ENCODE peak calls at places on chromosomes 16 and 17, in six cellular contexts. One of them, this sample, is unnamed.

GRCh38 chr16:31508706-31509523 is 724 bp upstream of the RUSF1 start:
- DNase-seq in lower lobe of right lung: no peak
- DNase-seq in fibroblast of lung: peak
- DNase-seq in left ventricle myocardium inferior: no peak
- DNase-seq in left lung: no peak
- DNase-seq in upper lobe of left lung: no peak
- DNase-seq in this sample: peak

GRCh38 chr17:74712756-74713155 is at the start of gene CD300LF:
- DNase-seq in lower lobe of right lung: peak
- DNase-seq in fibroblast of lung: no peak
- DNase-seq in left ventricle myocardium inferior: peak
- DNase-seq in left lung: peak
- DNase-seq in upper lobe of left lung: no peak
- DNase-seq in this sample: no peak

GRCh38 chr16:86924537-86924936 is 346.2 kb downstream of the FOXL1 start:
- DNase-seq in lower lobe of right lung: no peak
- DNase-seq in fibroblast of lung: peak
- DNase-seq in left ventricle myocardium inferior: no peak
- DNase-seq in left lung: no peak
- DNase-seq in upper lobe of left lung: no peak
- DNase-seq in this sample: no peak

GRCh38 chr16:27314161-27314723 is 468 bp downstream of the IL4R start:
- DNase-seq in lower lobe of right lung: peak
- DNase-seq in fibroblast of lung: peak
- DNase-seq in left ventricle myocardium inferior: peak
- DNase-seq in left lung: peak
- DNase-seq in upper lobe of left lung: no peak
- DNase-seq in this sample: no peak

GRCh38 chr16:2208308-2208707 is 2.4 kb downstream of the BRICD5 start:
- DNase-seq in lower lobe of right lung: peak
- DNase-seq in fibroblast of lung: no peak
- DNase-seq in left ventricle myocardium inferior: no peak
- DNase-seq in left lung: no peak
- DNase-seq in upper lobe of left lung: peak
- DNase-seq in this sample: no peak

GRCh38 chr17:31318298-31319190 is 2.9 kb downstream of the EVI2A start:
- DNase-seq in lower lobe of right lung: no peak
- DNase-seq in fibroblast of lung: peak
- DNase-seq in left ventricle myocardium inferior: peak
- DNase-seq in left lung: peak
- DNase-seq in upper lobe of left lung: no peak
- DNase-seq in this sample: no peak

GRCh38 chr16:68445458-68445857 is 2.9 kb downstream of the SMPD3 start:
- DNase-seq in lower lobe of right lung: no peak
- DNase-seq in fibroblast of lung: no peak
- DNase-seq in left ventricle myocardium inferior: no peak
- DNase-seq in left lung: peak
- DNase-seq in upper lobe of left lung: no peak
- DNase-seq in this sample: no peak

GRCh38 chr16:62597874-62598273 is 561.6 kb upstream of the CDH8 start:
- DNase-seq in lower lobe of right lung: no peak
- DNase-seq in fibroblast of lung: no peak
- DNase-seq in left ventricle myocardium inferior: no peak
- DNase-seq in left lung: no peak
- DNase-seq in upper lobe of left lung: no peak
- DNase-seq in this sample: no peak

GRCh38 chr17:79114455-79115301 is 40.1 kb downstream of the ENGASE start:
- DNase-seq in lower lobe of right lung: peak
- DNase-seq in fibroblast of lung: no peak
- DNase-seq in left ventricle myocardium inferior: peak
- DNase-seq in left lung: peak
- DNase-seq in upper lobe of left lung: peak
- DNase-seq in this sample: peak

GRCh38 chr16:57915267-57915666 is 55.7 kb downstream of the CNGB1 start:
- DNase-seq in lower lobe of right lung: no peak
- DNase-seq in fibroblast of lung: no peak
- DNase-seq in left ventricle myocardium inferior: no peak
- DNase-seq in left lung: no peak
- DNase-seq in upper lobe of left lung: no peak
- DNase-seq in this sample: no peak

GRCh38 chr17:78935419-78936323 is 10.5 kb upstream of the TIMP2 start:
- DNase-seq in lower lobe of right lung: no peak
- DNase-seq in fibroblast of lung: peak
- DNase-seq in left ventricle myocardium inferior: peak
- DNase-seq in left lung: peak
- DNase-seq in upper lobe of left lung: no peak
- DNase-seq in this sample: no peak

GRCh38 chr16:55346475-55346874 is 22.5 kb downstream of the IRX6 start:
- DNase-seq in lower lobe of right lung: no peak
- DNase-seq in fibroblast of lung: no peak
- DNase-seq in left ventricle myocardium inferior: no peak
- DNase-seq in left lung: no peak
- DNase-seq in upper lobe of left lung: no peak
- DNase-seq in this sample: no peak

GRCh38 chr17:63697341-63698286 is 2.3 kb downstream of the LIMD2 start:
- DNase-seq in lower lobe of right lung: peak
- DNase-seq in fibroblast of lung: no peak
- DNase-seq in left ventricle myocardium inferior: peak
- DNase-seq in left lung: peak
- DNase-seq in upper lobe of left lung: peak
- DNase-seq in this sample: no peak

GRCh38 chr17:7308625-7309433 is 1.4 kb downstream of the EIF5A start:
- DNase-seq in lower lobe of right lung: peak
- DNase-seq in fibroblast of lung: peak
- DNase-seq in left ventricle myocardium inferior: peak
- DNase-seq in left lung: peak
- DNase-seq in upper lobe of left lung: no peak
- DNase-seq in this sample: no peak

GRCh38 chr16:24036614-24037013 is 200.8 kb downstream of the PRKCB start:
- DNase-seq in lower lobe of right lung: no peak
- DNase-seq in fibroblast of lung: peak
- DNase-seq in left ventricle myocardium inferior: no peak
- DNase-seq in left lung: no peak
- DNase-seq in upper lobe of left lung: no peak
- DNase-seq in this sample: peak

GRCh38 chr17:16470302-16470701 is 21.7 kb downstream of the LRRC75A start:
- DNase-seq in lower lobe of right lung: no peak
- DNase-seq in fibroblast of lung: no peak
- DNase-seq in left ventricle myocardium inferior: no peak
- DNase-seq in left lung: no peak
- DNase-seq in upper lobe of left lung: no peak
- DNase-seq in this sample: no peak

GRCh38 chr17:38540514-38540913 is 65.2 kb downstream of the SRCIN1 start:
- DNase-seq in lower lobe of right lung: no peak
- DNase-seq in fibroblast of lung: no peak
- DNase-seq in left ventricle myocardium inferior: no peak
- DNase-seq in left lung: no peak
- DNase-seq in upper lobe of left lung: no peak
- DNase-seq in this sample: no peak

GRCh38 chr17:83010323-83011200 is 68.8 kb upstream of the METRNL start:
- DNase-seq in lower lobe of right lung: no peak
- DNase-seq in fibroblast of lung: peak
- DNase-seq in left ventricle myocardium inferior: no peak
- DNase-seq in left lung: peak
- DNase-seq in upper lobe of left lung: peak
- DNase-seq in this sample: no peak

GRCh38 chr16:27703545-27703944 is 153.6 kb downstream of the KATNIP start:
- DNase-seq in lower lobe of right lung: no peak
- DNase-seq in fibroblast of lung: peak
- DNase-seq in left ventricle myocardium inferior: no peak
- DNase-seq in left lung: no peak
- DNase-seq in upper lobe of left lung: no peak
- DNase-seq in this sample: no peak

GRCh38 chr17:19322861-19323260 is 39.7 kb downstream of the B9D1 start:
- DNase-seq in lower lobe of right lung: no peak
- DNase-seq in fibroblast of lung: no peak
- DNase-seq in left ventricle myocardium inferior: no peak
- DNase-seq in left lung: no peak
- DNase-seq in upper lobe of left lung: no peak
- DNase-seq in this sample: no peak

GRCh38 chr17:63609820-63610573 is 9.3 kb downstream of the TACO1 start:
- DNase-seq in lower lobe of right lung: no peak
- DNase-seq in fibroblast of lung: no peak
- DNase-seq in left ventricle myocardium inferior: no peak
- DNase-seq in left lung: no peak
- DNase-seq in upper lobe of left lung: no peak
- DNase-seq in this sample: no peak

GRCh38 chr16:72935896-72936295 is 112.0 kb downstream of the ZFHX3 start:
- DNase-seq in lower lobe of right lung: no peak
- DNase-seq in fibroblast of lung: no peak
- DNase-seq in left ventricle myocardium inferior: no peak
- DNase-seq in left lung: no peak
- DNase-seq in upper lobe of left lung: no peak
- DNase-seq in this sample: no peak

GRCh38 chr17:49508061-49508865 is 13.2 kb downstream of the NGFR start:
- DNase-seq in lower lobe of right lung: no peak
- DNase-seq in fibroblast of lung: no peak
- DNase-seq in left ventricle myocardium inferior: no peak
- DNase-seq in left lung: no peak
- DNase-seq in upper lobe of left lung: peak
- DNase-seq in this sample: no peak

GRCh38 chr16:4239682-4240175 is 2.2 kb downstream of the SRL start:
- DNase-seq in lower lobe of right lung: no peak
- DNase-seq in fibroblast of lung: no peak
- DNase-seq in left ventricle myocardium inferior: no peak
- DNase-seq in left lung: no peak
- DNase-seq in upper lobe of left lung: no peak
- DNase-seq in this sample: no peak

GRCh38 chr16:49441366-49441780 is 67.8 kb downstream of the C16orf78 start:
- DNase-seq in lower lobe of right lung: no peak
- DNase-seq in fibroblast of lung: no peak
- DNase-seq in left ventricle myocardium inferior: peak
- DNase-seq in left lung: peak
- DNase-seq in upper lobe of left lung: peak
- DNase-seq in this sample: no peak

GRCh38 chr17:79011451-79012147 is 2.0 kb upstream of the CANT1 start:
- DNase-seq in lower lobe of right lung: no peak
- DNase-seq in fibroblast of lung: peak
- DNase-seq in left ventricle myocardium inferior: no peak
- DNase-seq in left lung: no peak
- DNase-seq in upper lobe of left lung: no peak
- DNase-seq in this sample: no peak

GRCh38 chr17:40442392-40443195 is 656 bp upstream of the IGFBP4 start:
- DNase-seq in lower lobe of right lung: no peak
- DNase-seq in fibroblast of lung: peak
- DNase-seq in left ventricle myocardium inferior: peak
- DNase-seq in left lung: no peak
- DNase-seq in upper lobe of left lung: no peak
- DNase-seq in this sample: no peak
- TF ChIP-seq CTCF in lower lobe of right lung: no peak
- TF ChIP-seq CTCF in fibroblast of lung: no peak
- TF ChIP-seq CTCF in left ventricle myocardium inferior: peak
- TF ChIP-seq CTCF in left lung: no peak
- TF ChIP-seq CTCF in upper lobe of left lung: peak
- TF ChIP-seq CTCF in this sample: no peak

DNA sequence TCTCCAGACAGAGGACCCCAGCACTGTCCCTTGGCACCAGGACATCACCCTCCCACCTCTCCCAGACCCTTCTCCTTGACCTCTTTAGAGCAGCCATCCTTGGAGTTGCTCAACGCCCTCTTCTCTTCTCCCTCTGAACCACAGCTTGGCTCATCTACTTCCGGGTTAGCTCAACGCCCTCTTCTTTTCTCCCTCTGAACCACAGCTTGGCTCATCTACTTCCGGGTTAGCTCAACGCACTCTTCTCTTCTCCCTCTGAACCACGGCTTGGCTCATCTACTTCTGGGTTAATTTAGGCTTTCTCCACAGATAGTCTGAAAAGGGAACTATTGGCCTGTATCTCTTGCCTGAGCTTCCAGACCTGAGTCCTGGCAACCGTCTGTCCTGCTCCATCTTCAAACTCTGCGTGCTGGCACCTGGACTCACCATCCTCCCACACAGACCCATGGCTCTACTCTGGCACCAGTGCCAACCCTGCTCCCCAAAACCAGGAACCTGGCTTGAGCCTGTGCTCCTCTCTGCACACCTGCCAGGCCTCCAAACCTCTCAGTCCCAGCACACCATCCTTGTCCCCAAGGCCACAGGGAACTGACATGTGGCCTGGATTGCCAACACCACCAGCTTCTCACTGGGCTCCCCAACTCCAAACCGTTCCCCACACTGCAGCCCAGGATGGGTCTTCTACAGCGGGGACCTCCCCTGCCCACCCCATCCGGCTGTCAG is 25.3 kb upstream of the FAAP100 start:
- DNase-seq in lower lobe of right lung: no peak
- DNase-seq in fibroblast of lung: no peak
- DNase-seq in left ventricle myocardium inferior: no peak
- DNase-seq in left lung: no peak
- DNase-seq in upper lobe of left lung: no peak
- DNase-seq in this sample: no peak
- H3K4me3 ChIP-seq in lower lobe of right lung: no peak
- H3K4me3 ChIP-seq in fibroblast of lung: no peak
- H3K4me3 ChIP-seq in left ventricle myocardium inferior: peak
- H3K4me3 ChIP-seq in left lung: no peak
- H3K4me3 ChIP-seq in upper lobe of left lung: no peak
- H3K4me3 ChIP-seq in this sample: peak

DNA sequence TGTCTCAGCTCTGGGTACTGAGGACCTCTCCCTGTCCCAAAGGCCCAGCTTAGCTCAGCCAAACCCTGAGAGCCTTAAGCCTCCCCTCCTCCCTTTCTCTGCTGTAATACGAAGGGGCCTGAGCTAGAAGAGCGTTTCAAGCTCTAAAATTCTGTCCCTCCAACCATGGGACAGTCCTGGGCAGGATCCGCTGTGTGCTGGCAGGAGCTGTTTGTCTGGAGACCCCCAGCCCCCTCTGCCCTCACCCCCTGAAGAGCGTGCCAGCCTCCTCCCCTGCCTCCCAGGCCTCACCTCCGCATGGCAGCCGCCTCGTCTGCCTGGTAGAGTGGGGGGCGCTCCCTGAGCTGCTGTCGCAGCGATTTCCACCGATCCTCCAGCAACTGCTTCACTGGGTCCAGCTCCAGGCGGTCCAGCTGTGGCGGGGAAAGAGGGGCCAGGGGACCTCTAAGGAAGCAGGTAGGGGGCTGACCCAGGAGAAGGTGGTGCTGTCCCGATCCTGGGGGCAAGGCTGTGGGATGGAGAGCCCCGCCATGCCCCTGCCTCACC is 14.7 kb downstream of the UBALD2 start:
- DNase-seq in lower lobe of right lung: no peak
- DNase-seq in fibroblast of lung: no peak
- DNase-seq in left ventricle myocardium inferior: no peak
- DNase-seq in left lung: no peak
- DNase-seq in upper lobe of left lung: no peak
- DNase-seq in this sample: no peak
- TF ChIP-seq CTCF in lower lobe of right lung: peak
- TF ChIP-seq CTCF in fibroblast of lung: no peak
- TF ChIP-seq CTCF in left ventricle myocardium inferior: peak
- TF ChIP-seq CTCF in left lung: peak
- TF ChIP-seq CTCF in upper lobe of left lung: no peak
- TF ChIP-seq CTCF in this sample: no peak

DNA sequence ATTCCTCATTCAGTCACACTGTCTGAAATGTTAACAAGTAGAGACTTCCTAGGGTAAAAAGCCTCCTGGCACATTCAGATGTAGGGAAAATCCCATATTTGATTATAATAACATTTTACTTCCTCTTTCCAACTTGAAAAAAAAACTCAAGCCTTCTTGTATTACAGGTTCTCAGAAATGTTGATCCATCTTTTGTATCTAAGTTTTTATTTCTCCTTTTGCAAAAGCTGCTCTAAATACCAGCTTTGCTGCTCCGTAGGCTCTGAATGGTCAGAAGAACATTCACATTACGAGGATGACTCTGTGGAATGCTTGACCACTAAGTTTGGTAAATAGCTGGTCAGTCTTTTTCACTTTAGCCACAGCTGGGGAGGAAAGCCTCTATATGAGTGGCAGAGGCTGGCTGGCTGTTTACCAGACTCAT is 13.2 kb upstream of the HEATR6 start:
- DNase-seq in lower lobe of right lung: no peak
- DNase-seq in fibroblast of lung: peak
- DNase-seq in left ventricle myocardium inferior: no peak
- DNase-seq in left lung: no peak
- DNase-seq in upper lobe of left lung: no peak
- DNase-seq in this sample: no peak
- H3K4me3 ChIP-seq in lower lobe of right lung: no peak
- H3K4me3 ChIP-seq in fibroblast of lung: no peak
- H3K4me3 ChIP-seq in left ventricle myocardium inferior: no peak
- H3K4me3 ChIP-seq in left lung: no peak
- H3K4me3 ChIP-seq in upper lobe of left lung: no peak
- H3K4me3 ChIP-seq in this sample: no peak